ENCODE peak calls at places on chromosomes 16 and 17, in six cellular contexts. F is IMR-90, G is ovary, B is heart right ventricle, Y is Caco-2, H is mesothelial cell of epicardium. D is an unnamed sample.

GRCh38 chr17:12282056-12282455 is 261.4 kb downstream of the MAP2K4 start:
- DNase-seq in H (no peak), G (no peak), Y (no peak), F (peak), B (no peak), D (no peak)

GRCh38 chr17:18195246-18195645 is 11.6 kb downstream of the ALKBH5 start:
- DNase-seq in Y (no peak), B (no peak), H (no peak), F (no peak), G (no peak), D (no peak)

GRCh38 chr17:77505460-77505769 is 364.6 kb downstream of the SEC14L1 start:
- DNase-seq in H (no peak), Y (no peak), F (no peak), G (no peak), B (no peak), D (no peak)

GRCh38 chr17:82505296-82505695 is 14.2 kb upstream of the FOXK2 start:
- DNase-seq in B (no peak), Y (no peak), F (no peak), G (no peak), H (no peak), D (no peak)

GRCh38 chr16:12215302-12216105 is 239.0 kb downstream of the SNX29 start:
- DNase-seq in G (no peak), F (no peak), B (no peak), H (no peak), Y (no peak), D (no peak)

GRCh38 chr17:62179525-62180161 is 114.6 kb upstream of the MED13 start:
- DNase-seq in Y (peak), B (no peak), G (no peak), F (peak), H (no peak), D (no peak)

GRCh38 chr17:43399839-43400328 is 1.1 kb downstream of the ARL4D start:
- DNase-seq in B (no peak), Y (no peak), F (no peak), G (no peak), H (no peak), D (no peak)

GRCh38 chr17:76968707-76969597 is 100.7 kb downstream of the MGAT5B start:
- DNase-seq in B (no peak), F (no peak), Y (peak), H (peak), G (no peak), D (no peak)

GRCh38 chr17:43338886-43339516 is 59.8 kb upstream of the ARL4D start:
- DNase-seq in B (peak), H (no peak), F (no peak), G (peak), Y (peak), D (peak)

GRCh38 chr17:34178047-34178446 is 77.0 kb upstream of the CCL2 start:
- DNase-seq in H (no peak), F (peak), B (no peak), Y (no peak), G (no peak), D (no peak)

GRCh38 chr16:87571868-87572244 is 30.5 kb upstream of the JPH3 start:
- DNase-seq in Y (no peak), G (no peak), F (no peak), H (no peak), B (no peak), D (no peak)

GRCh38 chr16:57186630-57187507 is 740 bp downstream of the RSPRY1 start:
- DNase-seq in H (peak), Y (peak), F (no peak), B (no peak), G (peak), D (no peak)

GRCh38 chr16:26569793-26570192 is 496.9 kb upstream of the C16orf82 start:
- DNase-seq in G (no peak), H (no peak), Y (peak), B (no peak), F (no peak), D (no peak)
- TF ChIP-seq CTCF in G (no peak), H (no peak), Y (peak), B (no peak), F (no peak), D (peak)

GRCh38 chr16:74774223-74775139 is at the start of gene FA2H:
- DNase-seq in H (peak), G (peak), B (peak), Y (peak), F (peak), D (peak)
- TF ChIP-seq CTCF in H (no peak), G (no peak), B (peak), Y (peak), F (peak), D (peak)

DNA sequence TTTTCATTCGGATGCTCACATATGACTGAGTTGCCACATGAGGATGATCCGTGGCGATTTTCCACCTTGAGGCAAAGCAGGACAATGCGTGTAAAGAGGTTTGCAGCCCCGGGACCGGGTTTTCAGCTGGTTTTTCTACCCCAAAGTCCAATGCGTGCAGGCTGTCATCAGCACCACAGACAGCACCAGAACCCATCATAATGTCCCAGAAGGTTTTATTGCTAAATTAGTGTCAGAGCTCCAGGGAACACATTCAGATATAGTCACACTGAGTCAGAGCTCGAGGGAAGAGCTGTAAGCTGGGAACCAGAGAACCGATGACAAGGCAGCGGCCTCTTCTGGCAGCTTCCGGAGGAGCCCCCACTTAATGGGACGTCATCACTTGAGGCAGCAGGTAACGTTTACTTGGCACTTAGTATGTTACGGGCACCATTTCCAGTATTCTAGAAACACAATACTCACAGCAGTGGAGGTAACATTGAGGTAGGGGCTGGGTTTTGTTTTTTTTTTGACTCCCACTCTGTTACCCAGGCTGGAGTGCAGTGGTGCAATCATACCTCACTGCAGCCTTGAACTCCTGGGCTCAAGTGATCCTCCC is 8.9 kb upstream of the NAGPA start:
- DNase-seq in B (no peak), H (no peak), Y (no peak), G (no peak), F (peak), D (no peak)
- TF ChIP-seq CTCF in B (no peak), H (no peak), Y (no peak), G (no peak), F (peak), D (no peak)

GRCh38 chr16:79173101-79173500 is 427.4 kb downstream of the MAF start:
- DNase-seq in F (no peak), Y (no peak), H (no peak), G (no peak), B (no peak), D (no peak)
- TF ChIP-seq CTCF in F (no peak), Y (no peak), H (no peak), G (no peak), B (no peak), D (no peak)

D was measured in osteocyte.